ENCODE peak calls at places on chromosomes 11 and 22, in four cellular contexts. One of them, this sample, is unnamed.

GRCh38 chr11:46322759-46323158 is 24.5 kb upstream of the DGKZ start:
- DNase-seq in RWPE1: no peak
- DNase-seq in adrenal gland: no peak
- DNase-seq in T-helper 1 cell: no peak
- DNase-seq in this sample: no peak

GRCh38 chr11:13761712-13762111 is 93.2 kb downstream of the FAR1 start:
- DNase-seq in RWPE1: no peak
- DNase-seq in adrenal gland: no peak
- DNase-seq in T-helper 1 cell: no peak
- DNase-seq in this sample: no peak

GRCh38 chr11:47308050-47308823 is 38.3 kb downstream of the MADD start:
- DNase-seq in RWPE1: no peak
- DNase-seq in adrenal gland: no peak
- DNase-seq in T-helper 1 cell: no peak
- DNase-seq in this sample: no peak

GRCh38 chr11:66324626-66325025 is 7.8 kb upstream of the CD248 start:
- DNase-seq in RWPE1: no peak
- DNase-seq in adrenal gland: no peak
- DNase-seq in T-helper 1 cell: no peak
- DNase-seq in this sample: peak; percentile 15

GRCh38 chr22:27317961-27318360 is 483.6 kb downstream of the MN1 start:
- DNase-seq in RWPE1: no peak
- DNase-seq in adrenal gland: no peak
- DNase-seq in T-helper 1 cell: no peak
- DNase-seq in this sample: no peak

GRCh38 chr11:77361184-77361583 is 59.7 kb upstream of the GDPD4 start:
- DNase-seq in RWPE1: peak; percentile 5
- DNase-seq in adrenal gland: no peak
- DNase-seq in T-helper 1 cell: no peak
- DNase-seq in this sample: no peak

GRCh38 chr11:94402355-94402754 is 1.1 kb upstream of the GPR83 start:
- DNase-seq in RWPE1: no peak
- DNase-seq in adrenal gland: no peak
- DNase-seq in T-helper 1 cell: no peak
- DNase-seq in this sample: no peak

GRCh38 chr11:63212742-63213141 is 30.7 kb downstream of the SLC22A25 start:
- DNase-seq in RWPE1: peak; percentile 26
- DNase-seq in adrenal gland: peak; percentile 9
- DNase-seq in T-helper 1 cell: no peak
- DNase-seq in this sample: no peak

GRCh38 chr11:66240781-66241136 is 27.7 kb upstream of the RAB1B start:
- DNase-seq in RWPE1: no peak
- DNase-seq in adrenal gland: no peak
- DNase-seq in T-helper 1 cell: no peak
- DNase-seq in this sample: no peak

GRCh38 chr22:46514592-46515207 is 22.7 kb downstream of the CELSR1 start:
- DNase-seq in RWPE1: peak; percentile 92
- DNase-seq in adrenal gland: no peak
- DNase-seq in T-helper 1 cell: no peak
- DNase-seq in this sample: no peak

GRCh38 chr11:65251476-65251875 is 10.3 kb upstream of the POLA2 start:
- DNase-seq in RWPE1: no peak
- DNase-seq in adrenal gland: no peak
- DNase-seq in T-helper 1 cell: no peak
- DNase-seq in this sample: no peak

GRCh38 chr22:49660794-49661781 is 166.6 kb downstream of the BRD1 start:
- DNase-seq in RWPE1: no peak
- DNase-seq in adrenal gland: no peak
- DNase-seq in T-helper 1 cell: no peak
- DNase-seq in this sample: no peak

GRCh38 chr11:18367431-18367830 is 26.9 kb upstream of the LDHA start:
- DNase-seq in RWPE1: no peak
- DNase-seq in adrenal gland: no peak
- DNase-seq in T-helper 1 cell: no peak
- DNase-seq in this sample: no peak

GRCh38 chr11:86735462-86736302 is 63.3 kb upstream of the ME3 start:
- DNase-seq in RWPE1: peak; percentile 22
- DNase-seq in adrenal gland: no peak
- DNase-seq in T-helper 1 cell: no peak
- DNase-seq in this sample: no peak

GRCh38 chr11:73995247-73995646 is 12.6 kb upstream of the UCP2 start:
- DNase-seq in RWPE1: no peak
- DNase-seq in adrenal gland: no peak
- DNase-seq in T-helper 1 cell: no peak
- DNase-seq in this sample: no peak

This sample was measured in ovary.